ENCODE peak calls at places on chromosome 5, in five cellular contexts. X, E, Y, Q and B are unnamed samples.

GRCh38 chr5:173717959-173718358 is 101.5 kb upstream of the BOD1 start:
- DNase-seq in E (no peak), Y (peak; percentile 89), Q (no peak), X (no peak), B (no peak)

GRCh38 chr5:123365163-123365562 is 58.0 kb downstream of the CEP120 start:
- DNase-seq in Q (no peak), X (no peak), E (no peak), Y (no peak), B (no peak)

GRCh38 chr5:171418982-171419662 is at the start of gene FGF18:
- DNase-seq in Y (peak; percentile 94), E (peak; percentile 91), X (peak; percentile 31), Q (peak; percentile 76), B (peak; percentile 86)

GRCh38 chr5:54551906-54552305 is 34.3 kb downstream of the SNX18 start:
- DNase-seq in Q (no peak), E (no peak), X (no peak), Y (no peak), B (no peak)

GRCh38 chr5:139185589-139185988 is 12.6 kb downstream of the SIL1 start:
- DNase-seq in Y (peak; percentile 22), Q (no peak), E (no peak), X (no peak), B (no peak)

GRCh38 chr5:82635561-82636288 is 357.6 kb upstream of the RPS23 start:
- DNase-seq in X (no peak), Y (peak; percentile 10), E (no peak), Q (no peak), B (no peak)

GRCh38 chr5:540215-541147 is 16.2 kb upstream of the SLC9A3 start:
- DNase-seq in E (no peak), Q (peak; percentile 10), X (no peak), Y (peak; percentile 45), B (no peak)

GRCh38 chr5:167524941-167525485 is 766.4 kb upstream of the WWC1 start:
- DNase-seq in E (no peak), Q (no peak), X (no peak), Y (peak; percentile 42), B (no peak)

GRCh38 chr5:30804739-30805313 is 388.7 kb upstream of the CDH6 start:
- DNase-seq in E (peak; percentile 20), Y (peak; percentile 51), Q (peak; percentile 19), X (no peak), B (peak; percentile 34)

GRCh38 chr5:1385395-1386273 is 40.7 kb upstream of the CLPTM1L start:
- DNase-seq in Y (peak; percentile 95), Q (peak; percentile 89), X (peak; percentile 78), E (peak; percentile 84), B (peak; percentile 89)

GRCh38 chr5:108420755-108421154 is 38.9 kb upstream of the FBXL17 start:
- DNase-seq in Q (no peak), E (no peak), X (no peak), Y (no peak), B (no peak)

GRCh38 chr5:57435701-57436134 is 46.9 kb downstream of the ACTBL2 start:
- DNase-seq in X (no peak), E (no peak), Y (no peak), Q (no peak), B (no peak)

GRCh38 chr5:170430871-170431437 is 41.8 kb upstream of the KCNMB1 start:
- DNase-seq in X (no peak), E (no peak), Q (no peak), Y (no peak), B (no peak)

GRCh38 chr5:151195622-151196021 is 28.3 kb downstream of the CCDC69 start:
- DNase-seq in X (no peak), Q (no peak), Y (no peak), E (no peak), B (no peak)

GRCh38 chr5:53334431-53334941 is 145.9 kb upstream of the FST start:
- DNase-seq in Y (no peak), E (no peak), Q (no peak), X (no peak), B (no peak)

GRCh38 chr5:14628346-14628745 is 36.2 kb upstream of the OTULIN start:
- DNase-seq in Y (no peak), Q (peak; percentile 65), X (peak; percentile 31), E (peak; percentile 72), B (peak; percentile 41)

GRCh38 chr5:84642795-84643194 is 258.1 kb upstream of the EDIL3 start:
- DNase-seq in Y (peak; percentile 53), Q (no peak), X (no peak), E (no peak), B (no peak)

GRCh38 chr5:39412995-39413394 is 11.8 kb downstream of the DAB2 start:
- DNase-seq in Q (no peak), E (no peak), X (no peak), Y (no peak), B (no peak)

GRCh38 chr5:166117062-166117743 is 2174.2 kb upstream of the WWC1 start:
- DNase-seq in Q (no peak), E (no peak), Y (peak; percentile 44), X (no peak), B (no peak)

GRCh38 chr5:122951658-122952057 is 84.9 kb downstream of the PPIC start:
- DNase-seq in Q (no peak), E (no peak), Y (peak; percentile 25), X (no peak), B (no peak)

GRCh38 chr5:145951071-145951470 is 14.7 kb downstream of the SH3RF2 start:
- DNase-seq in Q (no peak), X (no peak), E (no peak), Y (no peak), B (no peak)